ENCODE peak calls at places on chromosomes 5 and 9, in ten cellular contexts. J is EL; A is ecto neural progenitor cell; G is M059J; I is HuH-7; E is activated CD4-positive, alpha-beta T cell treated with anti-CD3 and anti-CD28 coated beads for 24 hours; N is HuH-7.5; T is stimulated activated CD4-positive, alpha-beta T cell treated with anti-CD3 and anti-CD28 coated beads, TNF-alpha, amount 100 ng/mL, for 48 hours; D is NCI-H1105; V is WTC11. K is an unnamed sample.

GRCh38 chr5:179766726-179767455 is 26.9 kb upstream of the LTC4S start:
- DNase-seq in J (no peak), A (no peak), G (no peak), I (no peak), E (no peak), N (no peak), T (no peak), D (no peak), V (no peak), K (no peak)

GRCh38 chr5:174418809-174419522 is 305.4 kb upstream of the MSX2 start:
- DNase-seq in J (no peak), A (peak; percentile 66), G (peak; percentile 42), I (peak; percentile 7), E (no peak), N (no peak), T (no peak), D (no peak), V (peak; percentile 52), K (no peak)

GRCh38 chr9:81892440-81892839 is 35.8 kb upstream of the SPATA31D4 start:
- DNase-seq in J (no peak), A (no peak), G (no peak), I (no peak), E (no peak), N (no peak), T (no peak), D (no peak), V (no peak), K (no peak)

GRCh38 chr9:121447341-121447834 is 52.3 kb downstream of the GGTA1 start:
- DNase-seq in J (peak; percentile 67), A (no peak), G (peak; percentile 73), I (no peak), E (no peak), N (no peak), T (no peak), D (no peak), V (no peak), K (peak; percentile 35)

GRCh38 chr9:138060881-138061280 is 183.3 kb downstream of the CACNA1B start:
- DNase-seq in J (no peak), A (no peak), G (no peak), I (no peak), E (no peak), N (no peak), T (no peak), D (no peak), V (no peak), K (no peak)

GRCh38 chr5:66807743-66808142 is 211.6 kb downstream of the MAST4 start:
- DNase-seq in J (peak; percentile 50), A (no peak), G (peak; percentile 80), I (peak; percentile 9), E (no peak), N (no peak), T (no peak), D (no peak), V (no peak), K (peak; percentile 55)

GRCh38 chr5:56814361-56814962 is 887 bp upstream of the MAP3K1 start:
- DNase-seq in J (peak; percentile 26), A (peak; percentile 60), G (peak; percentile 50), I (peak; percentile 32), E (no peak), N (peak; percentile 42), T (no peak), D (no peak), V (peak; percentile 62), K (no peak)

GRCh38 chr5:139671096-139671841 is 23.1 kb downstream of the CXXC5 start:
- DNase-seq in J (no peak), A (peak; percentile 69), G (peak; percentile 69), I (no peak), E (no peak), N (no peak), T (no peak), D (no peak), V (no peak), K (no peak)

GRCh38 chr5:4533457-4534105 is 606.5 kb upstream of the ADAMTS16 start:
- DNase-seq in J (no peak), A (no peak), G (peak; percentile 53), I (no peak), E (no peak), N (no peak), T (no peak), D (no peak), V (no peak), K (no peak)

GRCh38 chr5:162248107-162248713 is 180.6 kb downstream of the GABRG2 start:
- DNase-seq in J (no peak), A (peak; percentile 50), G (no peak), I (peak; percentile 17), E (no peak), N (no peak), T (no peak), D (no peak), V (peak; percentile 76), K (no peak)

GRCh38 chr9:133889498-133890301 is 102.4 kb downstream of the VAV2 start:
- DNase-seq in J (peak; percentile 42), A (no peak), G (peak; percentile 68), I (no peak), E (no peak), N (no peak), T (no peak), D (no peak), V (no peak), K (peak; percentile 14)

GRCh38 chr5:92267830-92268229 is 884.7 kb upstream of the ARRDC3 start:
- DNase-seq in J (no peak), A (no peak), G (no peak), I (no peak), E (no peak), N (no peak), T (no peak), D (no peak), V (no peak), K (no peak)

GRCh38 chr5:93626801-93627200 is 43.8 kb downstream of the NR2F1 start:
- DNase-seq in J (no peak), A (no peak), G (no peak), I (no peak), E (no peak), N (no peak), T (no peak), D (no peak), V (no peak), K (no peak)

GRCh38 chr9:134627417-134628353 is 13.9 kb upstream of the COL5A1 start:
- DNase-seq in J (no peak), A (no peak), G (no peak), I (no peak), E (no peak), N (no peak), T (no peak), D (no peak), V (peak; percentile 6), K (no peak)

GRCh38 chr5:38468202-38468656 is 88.2 kb downstream of the LIFR start:
- DNase-seq in J (peak; percentile 96), A (no peak), G (peak; percentile 97), I (no peak), E (no peak), N (no peak), T (no peak), D (no peak), V (no peak), K (peak; percentile 83)

GRCh38 chr9:136564379-136564988 is 18.6 kb upstream of the NOTCH1 start:
- DNase-seq in J (peak; percentile 64), A (no peak), G (peak; percentile 35), I (no peak), E (no peak), N (no peak), T (no peak), D (no peak), V (no peak), K (peak; percentile 72)

GRCh38 chr9:132551556-132551955 is 30.9 kb upstream of the BARHL1 start:
- DNase-seq in J (no peak), A (no peak), G (no peak), I (no peak), E (no peak), N (no peak), T (no peak), D (no peak), V (no peak), K (no peak)

GRCh38 chr9:137000177-137000930 is 4.0 kb upstream of the CLIC3 start:
- DNase-seq in J (peak; percentile 73), A (no peak), G (peak; percentile 58), I (no peak), E (no peak), N (no peak), T (no peak), D (no peak), V (no peak), K (no peak)

GRCh38 chr5:77590347-77590746 is 48.2 kb downstream of the OTP start:
- DNase-seq in J (no peak), A (no peak), G (no peak), I (no peak), E (no peak), N (no peak), T (no peak), D (no peak), V (no peak), K (no peak)

GRCh38 chr5:116508835-116509234 is 65.8 kb downstream of the SEMA6A start:
- DNase-seq in J (no peak), A (no peak), G (no peak), I (no peak), E (no peak), N (no peak), T (no peak), D (no peak), V (no peak), K (no peak)

GRCh38 chr5:134438641-134439621 is 27.2 kb upstream of the CDKN2AIPNL start:
- DNase-seq in J (peak; percentile 96), A (no peak), G (peak; percentile 86), I (no peak), E (no peak), N (no peak), T (no peak), D (peak; percentile 71), V (peak; percentile 56), K (peak; percentile 89)

GRCh38 chr9:136418182-136419091 is 8.0 kb downstream of the PMPCA start:
- DNase-seq in J (no peak), A (no peak), G (no peak), I (no peak), E (no peak), N (no peak), T (no peak), D (no peak), V (no peak), K (no peak)